ENCODE peak calls at places on chromosomes 2 and 18, in eight cellular contexts. P is cardiac muscle cell, V is sigmoid colon, B is AG04450, R is BJ, O is lower lobe of right lung, A is neural progenitor cell, E is upper lobe of right lung. L is an unnamed sample.

GRCh38 chr2:215454519-215454918 is 18.7 kb upstream of the FN1 start:
- DNase-seq in E (no peak), A (peak; percentile 31), V (no peak), P (peak; percentile 55), B (no peak), R (no peak), O (no peak), L (peak; percentile 50)

GRCh38 chr2:238389985-238390682 is 36.6 kb upstream of the ASB1 start:
- DNase-seq in V (no peak), R (no peak), B (no peak), O (peak; percentile 79), P (peak; percentile 25), E (peak; percentile 84), A (no peak), L (peak; percentile 90)

GRCh38 chr2:145652992-145653545 is 1133.2 kb upstream of the ZEB2 start:
- DNase-seq in B (peak; percentile 72), V (no peak), P (no peak), O (no peak), A (no peak), R (peak; percentile 49), E (no peak), L (peak; percentile 98)

GRCh38 chr2:160719116-160719515 is 225.5 kb upstream of the RBMS1 start:
- DNase-seq in A (no peak), E (no peak), O (no peak), R (no peak), P (no peak), B (no peak), V (no peak), L (peak; percentile 61)

GRCh38 chr2:64408031-64408430 is 45.9 kb upstream of the LGALSL start:
- DNase-seq in A (no peak), V (no peak), O (no peak), B (no peak), P (no peak), E (no peak), R (no peak), L (no peak)

GRCh38 chr18:26729439-26729838 is 136.1 kb downstream of the AQP4 start:
- DNase-seq in R (no peak), B (no peak), V (no peak), O (no peak), A (peak; percentile 80), E (no peak), P (no peak), L (no peak)

GRCh38 chr2:99477054-99477453 is 12.8 kb downstream of the REV1 start:
- DNase-seq in B (no peak), V (no peak), R (no peak), P (no peak), O (no peak), E (no peak), A (no peak), L (no peak)

GRCh38 chr2:99806758-99807157 is 316.9 kb upstream of the REV1 start:
- DNase-seq in O (no peak), E (no peak), P (no peak), B (peak; percentile 32), R (no peak), A (no peak), V (no peak), L (peak; percentile 70)

GRCh38 chr2:102107741-102108070 is 34.8 kb upstream of the IL1R1 start:
- DNase-seq in P (no peak), V (no peak), O (no peak), A (no peak), R (no peak), E (no peak), B (no peak), L (no peak)

GRCh38 chr18:68557183-68557582 is 157.7 kb downstream of the TMX3 start:
- DNase-seq in R (no peak), A (no peak), O (no peak), E (no peak), B (no peak), P (no peak), V (no peak), L (no peak)

GRCh38 chr18:68560128-68560527 is 154.8 kb downstream of the TMX3 start:
- DNase-seq in E (no peak), O (no peak), A (no peak), P (no peak), R (no peak), B (no peak), V (no peak), L (peak; percentile 4)

GRCh38 chr18:68555935-68556334 is 159.0 kb downstream of the TMX3 start:
- DNase-seq in O (no peak), A (no peak), B (no peak), P (no peak), V (no peak), E (no peak), R (no peak), L (peak; percentile 4)
- TF ChIP-seq CTCF in O (no peak), A (no peak), B (no peak), P (no peak), V (no peak), E (no peak), R (no peak), L (no peak)

DNA sequence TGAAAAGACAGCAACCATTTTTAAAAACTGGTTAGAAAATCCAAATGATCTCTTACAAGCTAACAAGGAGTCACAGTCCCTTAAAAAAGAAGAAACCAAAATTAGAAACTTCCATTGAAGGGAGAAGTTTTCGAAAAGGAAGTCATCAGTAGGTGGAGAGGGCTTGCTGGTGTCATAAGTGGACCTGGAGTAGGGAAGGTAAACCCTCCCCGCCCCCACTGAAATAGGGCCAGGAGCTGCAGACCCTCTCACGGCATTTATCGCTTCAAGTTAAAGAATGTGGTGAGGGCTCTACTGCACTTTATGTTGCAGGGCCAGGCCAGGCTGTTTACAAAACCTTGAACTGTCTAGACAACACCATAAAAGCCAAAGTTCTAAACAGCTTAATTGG is 2.9 kb downstream of the HOXD11 start:
- DNase-seq in B (no peak), O (no peak), A (no peak), P (no peak), V (no peak), E (no peak), R (no peak), L (no peak)
- H3K27me3 ChIP-seq in B (peaks cover 89% of the 10 kb centered on the region), O (peaks cover 98% of the 10 kb centered on the region), A (peaks cover 100% of the 10 kb centered on the region), P (peaks cover 99% of the 10 kb centered on the region), V (peaks cover 76% of the 10 kb centered on the region), E (peaks cover 98% of the 10 kb centered on the region), R (peaks cover 3% of the 10 kb centered on the region), L (peaks cover 76% of the 10 kb centered on the region)

GRCh38 chr2:153455403-153455802 is 23.2 kb downstream of the RPRM start:
- DNase-seq in B (no peak), V (no peak), A (peak; percentile 21), R (no peak), O (no peak), E (peak; percentile 56), P (no peak), L (no peak)

DNA sequence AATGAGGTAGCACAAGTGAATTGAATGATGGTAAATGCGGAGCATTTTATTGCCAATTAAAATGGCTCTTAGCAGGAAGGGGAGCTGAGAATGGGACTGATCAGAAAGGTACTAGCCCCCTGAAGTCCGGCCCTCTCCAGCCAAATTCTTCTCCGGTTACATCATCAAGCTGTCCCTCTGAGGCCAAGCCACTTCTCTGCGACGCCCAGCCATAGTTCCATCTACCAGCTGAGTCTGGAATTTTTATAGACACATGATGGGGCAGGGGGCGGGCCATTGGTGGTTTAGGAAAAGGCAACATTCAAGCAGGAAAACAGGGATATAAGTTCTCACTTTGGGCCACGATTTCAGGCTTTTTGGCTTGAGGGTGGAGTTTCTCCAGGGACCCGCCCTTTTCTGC is 22.7 kb downstream of the RPRM start:
- DNase-seq in A (no peak), O (no peak), V (no peak), P (no peak), B (no peak), R (no peak), E (no peak), L (no peak)
- H3K4me3 ChIP-seq in A (no peak overlapping the region), O (no peak overlapping the region), V (no peak overlapping the region), P (no peak overlapping the region), B (no peak overlapping the region), R (no peak overlapping the region), E (no peak overlapping the region), L (no peak overlapping the region)

GRCh38 chr2:48600204-48600813 is 17.3 kb upstream of the GTF2A1L start:
- DNase-seq in V (no peak), E (no peak), B (peak; percentile 30), O (no peak), P (peak; percentile 67), A (peak; percentile 54), R (peak; percentile 10), L (peak; percentile 41)

GRCh38 chr2:48601349-48601748 is 16.3 kb upstream of the GTF2A1L start:
- DNase-seq in R (no peak), B (no peak), A (peak; percentile 60), V (no peak), P (peak; percentile 35), O (no peak), E (no peak), L (peak; percentile 12)

GRCh38 chr2:48600917-48601316 is 16.7 kb upstream of the GTF2A1L start:
- DNase-seq in A (no peak), P (no peak), R (peak; percentile 4), O (no peak), E (no peak), V (no peak), B (peak; percentile 23), L (no peak)

GRCh38 chr2:48607307-48608014 is 10.2 kb upstream of the GTF2A1L start:
- DNase-seq in A (no peak), V (no peak), P (no peak), B (no peak), E (no peak), O (no peak), R (no peak), L (peak; percentile 27)

DNA sequence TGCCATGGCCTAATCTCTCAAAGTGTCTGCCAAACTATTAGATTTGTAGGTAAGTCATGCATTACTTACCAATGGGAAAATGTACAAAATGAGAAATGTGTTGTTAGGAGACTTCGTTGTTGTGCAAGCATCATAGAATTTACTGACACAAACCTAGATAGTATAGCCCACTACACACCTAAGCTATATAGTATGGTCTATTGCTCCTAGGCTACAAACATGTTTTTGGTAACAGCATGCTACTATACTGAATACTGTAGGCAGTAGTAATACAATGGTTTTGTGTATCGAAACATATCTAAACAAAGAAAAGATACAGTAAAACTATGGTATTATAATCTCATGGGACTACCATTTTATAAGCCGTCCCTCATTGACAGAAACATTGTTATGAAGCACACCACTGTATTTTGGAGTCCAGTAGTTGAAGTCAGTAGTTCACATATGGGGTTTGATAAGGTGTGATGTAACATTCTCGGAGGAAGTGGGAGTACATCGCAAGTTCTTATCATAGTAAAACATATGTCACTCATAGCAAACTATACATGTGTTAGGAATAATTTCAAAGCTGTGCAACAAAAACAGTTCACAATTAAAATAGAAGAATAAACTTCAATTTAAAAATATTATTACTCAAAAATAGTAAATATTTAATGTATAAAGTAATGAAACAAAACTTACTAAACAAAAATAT is 12.0 kb upstream of the GTF2A1L start:
- DNase-seq in R (no peak), E (no peak), A (no peak), B (no peak), V (no peak), O (no peak), P (no peak), L (no peak)
- TF ChIP-seq CTCF in R (no peak), E (no peak), A (no peak), B (no peak), V (no peak), O (no peak), P (no peak), L (no peak)

L was measured in bronchial epithelial cell.